ENCODE peak calls at places on chromosomes 13 and 19, in seven cellular contexts. One of them, this sample, is unnamed.

GRCh38 chr13:80923907-80924306 is 583.0 kb upstream of the SPRY2 start:
- DNase-seq in MV-4-11: peak
- DNase-seq in progenitor cell of endocrine pancreas: no peak
- DNase-seq in stromal cell of bone marrow: no peak
- DNase-seq in adipocyte: no peak
- DNase-seq in fibroblast of mammary gland: peak
- DNase-seq in foreskin keratinocyte: no peak
- DNase-seq in this sample: peak

GRCh38 chr19:19636573-19636972 is 6.9 kb downstream of the GMIP start:
- DNase-seq in MV-4-11: no peak
- DNase-seq in progenitor cell of endocrine pancreas: no peak
- DNase-seq in stromal cell of bone marrow: no peak
- DNase-seq in adipocyte: no peak
- DNase-seq in fibroblast of mammary gland: no peak
- DNase-seq in foreskin keratinocyte: no peak
- DNase-seq in this sample: no peak

GRCh38 chr13:33611016-33611805 is 206.7 kb upstream of the RFC3 start:
- DNase-seq in MV-4-11: no peak
- DNase-seq in progenitor cell of endocrine pancreas: no peak
- DNase-seq in stromal cell of bone marrow: peak
- DNase-seq in adipocyte: peak
- DNase-seq in fibroblast of mammary gland: peak
- DNase-seq in foreskin keratinocyte: no peak
- DNase-seq in this sample: no peak

GRCh38 chr19:50792852-50793250 is 2.6 kb downstream of the ACP4 start:
- DNase-seq in MV-4-11: no peak
- DNase-seq in progenitor cell of endocrine pancreas: no peak
- DNase-seq in stromal cell of bone marrow: no peak
- DNase-seq in adipocyte: no peak
- DNase-seq in fibroblast of mammary gland: no peak
- DNase-seq in foreskin keratinocyte: no peak
- DNase-seq in this sample: no peak

GRCh38 chr19:29383696-29384095 is 142.1 kb upstream of the VSTM2B start:
- DNase-seq in MV-4-11: no peak
- DNase-seq in progenitor cell of endocrine pancreas: no peak
- DNase-seq in stromal cell of bone marrow: no peak
- DNase-seq in adipocyte: no peak
- DNase-seq in fibroblast of mammary gland: no peak
- DNase-seq in foreskin keratinocyte: no peak
- DNase-seq in this sample: no peak

GRCh38 chr19:45275370-45275971 is 24.4 kb downstream of the MARK4 start:
- DNase-seq in MV-4-11: no peak
- DNase-seq in progenitor cell of endocrine pancreas: no peak
- DNase-seq in stromal cell of bone marrow: no peak
- DNase-seq in adipocyte: no peak
- DNase-seq in fibroblast of mammary gland: no peak
- DNase-seq in foreskin keratinocyte: no peak
- DNase-seq in this sample: no peak

GRCh38 chr19:29596885-29597525 is 9.1 kb upstream of the POP4 start:
- DNase-seq in MV-4-11: no peak
- DNase-seq in progenitor cell of endocrine pancreas: no peak
- DNase-seq in stromal cell of bone marrow: no peak
- DNase-seq in adipocyte: peak
- DNase-seq in fibroblast of mammary gland: peak
- DNase-seq in foreskin keratinocyte: no peak
- DNase-seq in this sample: peak

GRCh38 chr19:33545209-33545981 is 23.8 kb upstream of the PEPD start:
- DNase-seq in MV-4-11: no peak
- DNase-seq in progenitor cell of endocrine pancreas: no peak
- DNase-seq in stromal cell of bone marrow: no peak
- DNase-seq in adipocyte: no peak
- DNase-seq in fibroblast of mammary gland: no peak
- DNase-seq in foreskin keratinocyte: no peak
- DNase-seq in this sample: no peak

GRCh38 chr19:47707135-47707925 is 5.9 kb upstream of the EHD2 start:
- DNase-seq in MV-4-11: peak
- DNase-seq in progenitor cell of endocrine pancreas: peak
- DNase-seq in stromal cell of bone marrow: peak
- DNase-seq in adipocyte: peak
- DNase-seq in fibroblast of mammary gland: peak
- DNase-seq in foreskin keratinocyte: no peak
- DNase-seq in this sample: peak

GRCh38 chr19:23823952-23824389 is 65.3 kb upstream of the ZNF681 start:
- DNase-seq in MV-4-11: peak
- DNase-seq in progenitor cell of endocrine pancreas: no peak
- DNase-seq in stromal cell of bone marrow: no peak
- DNase-seq in adipocyte: no peak
- DNase-seq in fibroblast of mammary gland: peak
- DNase-seq in foreskin keratinocyte: no peak
- DNase-seq in this sample: peak

GRCh38 chr13:44407379-44407778 is 33.8 kb downstream of the SERP2 start:
- DNase-seq in MV-4-11: no peak
- DNase-seq in progenitor cell of endocrine pancreas: no peak
- DNase-seq in stromal cell of bone marrow: no peak
- DNase-seq in adipocyte: no peak
- DNase-seq in fibroblast of mammary gland: no peak
- DNase-seq in foreskin keratinocyte: no peak
- DNase-seq in this sample: no peak

GRCh38 chr13:24196593-24197197 is 36.2 kb downstream of the SPATA13 start:
- DNase-seq in MV-4-11: peak
- DNase-seq in progenitor cell of endocrine pancreas: no peak
- DNase-seq in stromal cell of bone marrow: no peak
- DNase-seq in adipocyte: no peak
- DNase-seq in fibroblast of mammary gland: no peak
- DNase-seq in foreskin keratinocyte: no peak
- DNase-seq in this sample: no peak

GRCh38 chr19:37583340-37583739 is 11.3 kb downstream of the ZNF571 start:
- DNase-seq in MV-4-11: no peak
- DNase-seq in progenitor cell of endocrine pancreas: no peak
- DNase-seq in stromal cell of bone marrow: no peak
- DNase-seq in adipocyte: no peak
- DNase-seq in fibroblast of mammary gland: no peak
- DNase-seq in foreskin keratinocyte: no peak
- DNase-seq in this sample: no peak

GRCh38 chr13:97953376-97953970 is at the start of gene IPO5:
- DNase-seq in MV-4-11: no peak
- DNase-seq in progenitor cell of endocrine pancreas: no peak
- DNase-seq in stromal cell of bone marrow: peak
- DNase-seq in adipocyte: no peak
- DNase-seq in fibroblast of mammary gland: peak
- DNase-seq in foreskin keratinocyte: no peak
- DNase-seq in this sample: no peak

GRCh38 chr13:51222510-51223283 is 499 bp downstream of the FAM124A start:
- DNase-seq in MV-4-11: no peak
- DNase-seq in progenitor cell of endocrine pancreas: no peak
- DNase-seq in stromal cell of bone marrow: no peak
- DNase-seq in adipocyte: peak
- DNase-seq in fibroblast of mammary gland: no peak
- DNase-seq in foreskin keratinocyte: no peak
- DNase-seq in this sample: no peak

GRCh38 chr13:38283346-38283745 is 66.3 kb upstream of the UFM1 start:
- DNase-seq in MV-4-11: no peak
- DNase-seq in progenitor cell of endocrine pancreas: no peak
- DNase-seq in stromal cell of bone marrow: no peak
- DNase-seq in adipocyte: peak
- DNase-seq in fibroblast of mammary gland: no peak
- DNase-seq in foreskin keratinocyte: no peak
- DNase-seq in this sample: no peak

This sample was measured in MCF 10A.